ENCODE peak calls at places on chromosomes 13 and 19, in four cellular contexts. H, A, Z and B are unnamed samples.

GRCh38 chr19:3780786-3781304 is 5.3 kb downstream of the MATK start:
- DNase-seq in H (no peak), A (no peak), Z (no peak), B (no peak)

GRCh38 chr13:47611664-47612288 is 389.3 kb downstream of the SUCLA2 start:
- DNase-seq in Z (no peak), H (no peak), A (peak; percentile 45), B (no peak)

GRCh38 chr19:50325310-50326100 is 3.7 kb downstream of the KCNC3 start:
- DNase-seq in A (peak; percentile 13), H (peak; percentile 97), Z (peak; percentile 92), B (peak; percentile 96)

GRCh38 chr19:14031719-14032480 is at the start of gene IL27RA:
- DNase-seq in A (peak; percentile 31), Z (peak; percentile 31), H (peak; percentile 77), B (peak; percentile 63)

GRCh38 chr13:31096624-31097302 is 64.9 kb downstream of the HSPH1 start:
- DNase-seq in H (peak; percentile 41), Z (no peak), A (no peak), B (peak; percentile 7)

GRCh38 chr13:87677334-87678234 is 6.4 kb downstream of the SLITRK5 start:
- DNase-seq in Z (no peak), H (peak; percentile 81), A (no peak), B (peak; percentile 67)

GRCh38 chr19:49056101-49056901 is 1.2 kb downstream of the CGB7 start:
- DNase-seq in Z (no peak), H (peak; percentile 79), A (peak; percentile 28), B (peak; percentile 66)

GRCh38 chr19:33868076-33868735 is 71.5 kb downstream of the KCTD15 start:
- DNase-seq in H (no peak), Z (no peak), A (no peak), B (no peak)

GRCh38 chr13:23656637-23657036 is 86.4 kb downstream of the TNFRSF19 start:
- DNase-seq in Z (no peak), H (no peak), A (peak; percentile 98), B (no peak)

GRCh38 chr13:23715092-23715761 is 145.0 kb downstream of the TNFRSF19 start:
- DNase-seq in H (no peak), A (no peak), Z (no peak), B (peak; percentile 34)

GRCh38 chr19:17576758-17577532 is 21.5 kb downstream of the COLGALT1 start:
- DNase-seq in H (peak; percentile 100), A (no peak), Z (peak; percentile 95), B (peak; percentile 96)

GRCh38 chr19:43634516-43634876 is 5.2 kb downstream of the CADM4 start:
- DNase-seq in A (no peak), H (peak; percentile 46), Z (no peak), B (peak; percentile 73)

GRCh38 chr13:26629260-26629659 is 71.8 kb downstream of the WASF3 start:
- DNase-seq in H (no peak), Z (no peak), A (no peak), B (peak; percentile 44)

GRCh38 chr19:53849237-53849676 is 18.4 kb upstream of the MYADM start:
- DNase-seq in Z (no peak), H (no peak), A (peak; percentile 23), B (no peak)

GRCh38 chr13:72585254-72585653 is 142.2 kb downstream of the MZT1 start:
- DNase-seq in H (no peak), A (no peak), Z (no peak), B (no peak)

GRCh38 chr13:67229438-67230242 is 496 bp downstream of the PCDH9 start:
- DNase-seq in Z (no peak), H (no peak), A (peak; percentile 10), B (peak; percentile 25)

GRCh38 chr13:79448413-79448812 is 32.5 kb upstream of the NDFIP2 start:
- DNase-seq in A (peak; percentile 20), H (no peak), Z (no peak), B (peak; percentile 32)

GRCh38 chr13:46184277-46184699 is 2.3 kb upstream of the LCP1 start:
- DNase-seq in A (no peak), H (peak; percentile 66), Z (peak; percentile 13), B (peak; percentile 60)

GRCh38 chr13:40271511-40271910 is 394.9 kb downstream of the FOXO1 start:
- DNase-seq in Z (no peak), A (no peak), H (no peak), B (no peak)

GRCh38 chr19:12665281-12665573 is 1.3 kb downstream of the MAN2B1 start:
- DNase-seq in Z (no peak), H (no peak), A (no peak), B (no peak)

GRCh38 chr13:54185785-54186184 is 1157.2 kb downstream of the OLFM4 start:
- DNase-seq in A (no peak), Z (no peak), H (peak; percentile 59), B (peak; percentile 93)

GRCh38 chr13:50521750-50522149 is 321.7 kb downstream of the DLEU7 start:
- DNase-seq in Z (no peak), H (no peak), A (peak; percentile 30), B (no peak)

GRCh38 chr19:46813570-46814358 is 25.4 kb upstream of the SLC1A5 start:
- DNase-seq in H (no peak), A (peak; percentile 46), Z (no peak), B (no peak)

GRCh38 chr13:66803013-66803739 is 427.0 kb downstream of the PCDH9 start:
- DNase-seq in H (no peak), Z (no peak), A (no peak), B (no peak)

GRCh38 chr13:51194942-51195341 is 27.3 kb upstream of the FAM124A start:
- DNase-seq in A (no peak), H (no peak), Z (no peak), B (no peak)

GRCh38 chr19:51571599-51571998 is 516 bp downstream of the ZNF175 start:
- DNase-seq in H (no peak), A (peak; percentile 12), Z (no peak), B (peak; percentile 6)

GRCh38 chr19:4337906-4338440 is 654 bp downstream of the STAP2 start:
- DNase-seq in H (no peak), Z (no peak), A (no peak), B (peak; percentile 54)

GRCh38 chr19:56764296-56764695 is 76.2 kb downstream of the PEG3 start:
- DNase-seq in H (no peak), Z (no peak), A (no peak), B (peak; percentile 20)

GRCh38 chr13:46341112-46341711 is 45.8 kb downstream of the RUBCNL start:
- DNase-seq in H (no peak), A (peak; percentile 50), Z (no peak), B (no peak)

GRCh38 chr13:95684463-95684862 is 7.5 kb downstream of the DNAJC3 start:
- DNase-seq in A (no peak), H (peak; percentile 55), Z (no peak), B (peak; percentile 71)

GRCh38 chr13:94674609-94675348 is 37.6 kb downstream of the SOX21 start:
- DNase-seq in Z (no peak), H (peak; percentile 67), A (peak; percentile 30), B (peak; percentile 79)

GRCh38 chr19:14957464-14957863 is 16.2 kb downstream of the OR7C2 start:
- DNase-seq in Z (no peak), A (no peak), H (no peak), B (no peak)

GRCh38 chr13:19067767-19068166 is 113.9 kb downstream of the TUBA3C start:
- DNase-seq in Z (no peak), H (no peak), A (no peak), B (no peak)
- H3K56ac ChIP-seq in Z (no peak overlapping the region), H (no peak overlapping the region), A (no peak overlapping the region), B (no peak overlapping the region)

DNA sequence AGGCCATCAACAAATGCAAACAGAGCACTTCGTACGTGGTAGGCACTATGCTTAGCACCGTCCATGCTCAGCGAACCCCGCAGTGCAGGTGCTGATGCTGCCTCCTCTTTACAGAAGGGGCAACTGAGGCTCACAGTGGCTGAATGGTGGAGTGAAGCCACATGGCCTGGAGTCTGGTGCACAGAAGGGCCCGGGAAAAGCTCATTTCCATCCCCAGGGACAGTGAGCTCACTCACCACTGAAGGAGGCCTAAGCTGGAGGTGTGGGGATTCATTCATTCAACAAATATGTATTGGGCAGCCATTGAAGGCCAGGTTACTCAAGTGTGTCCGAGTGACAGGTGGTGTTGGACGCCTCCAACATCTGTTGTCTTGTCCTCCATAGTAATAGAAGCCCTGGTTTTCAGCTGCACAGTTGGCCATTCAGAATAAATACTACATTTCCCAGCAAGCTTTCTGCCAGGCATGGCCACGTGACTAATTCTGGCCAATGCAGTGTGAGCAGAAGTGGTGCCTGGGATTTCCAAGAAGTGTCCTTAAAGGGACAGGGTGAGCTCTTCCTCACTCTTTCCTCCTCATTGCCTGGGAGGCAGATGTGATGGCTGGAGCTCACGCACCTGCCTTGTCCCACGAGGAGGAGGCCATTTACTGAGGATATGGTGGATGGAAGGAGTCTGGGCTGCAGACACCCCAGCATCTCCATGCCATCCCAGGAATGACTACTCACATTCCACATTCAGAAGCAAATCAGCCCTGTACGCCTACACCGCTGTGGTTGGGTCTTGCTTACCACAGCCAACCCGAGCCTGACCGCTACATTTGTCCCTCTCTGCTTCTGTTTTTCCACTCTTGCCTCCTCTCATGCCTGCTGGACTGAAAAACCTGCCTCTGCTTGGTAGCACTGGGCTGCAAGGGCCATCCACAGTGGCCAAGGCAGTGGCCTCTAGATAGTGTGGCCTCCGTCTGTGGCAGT is 2.3 kb upstream of the ZNRF4 start:
- DNase-seq in A (peak; percentile 20), Z (no peak), H (no peak), B (peak; percentile 31)
- H2BK5ac ChIP-seq in A (no peak overlapping the region), Z (no peak overlapping the region), H (no peak overlapping the region), B (no peak overlapping the region)

GRCh38 chr19:2547721-2548120 is 71.8 kb downstream of the GADD45B start:
- DNase-seq in A (no peak), H (no peak), Z (no peak), B (no peak)

GRCh38 chr19:2551172-2551863 is 75.4 kb downstream of the GADD45B start:
- DNase-seq in Z (no peak), H (no peak), A (no peak), B (no peak)

GRCh38 chr19:2550431-2551171 is 74.7 kb downstream of the GADD45B start:
- DNase-seq in H (peak; percentile 47), A (no peak), Z (no peak), B (peak; percentile 68)

GRCh38 chr19:2548966-2549365 is 73.0 kb downstream of the GADD45B start:
- DNase-seq in H (no peak), A (no peak), Z (no peak), B (no peak)

GRCh38 chr19:2549701-2550191 is 73.8 kb downstream of the GADD45B start:
- DNase-seq in H (no peak), Z (no peak), A (peak; percentile 88), B (no peak)
- H2BK15ac ChIP-seq in H (no peak overlapping the region), Z (no peak overlapping the region), A (peak overlapping the region; percentile 16), B (no peak overlapping the region)

DNA sequence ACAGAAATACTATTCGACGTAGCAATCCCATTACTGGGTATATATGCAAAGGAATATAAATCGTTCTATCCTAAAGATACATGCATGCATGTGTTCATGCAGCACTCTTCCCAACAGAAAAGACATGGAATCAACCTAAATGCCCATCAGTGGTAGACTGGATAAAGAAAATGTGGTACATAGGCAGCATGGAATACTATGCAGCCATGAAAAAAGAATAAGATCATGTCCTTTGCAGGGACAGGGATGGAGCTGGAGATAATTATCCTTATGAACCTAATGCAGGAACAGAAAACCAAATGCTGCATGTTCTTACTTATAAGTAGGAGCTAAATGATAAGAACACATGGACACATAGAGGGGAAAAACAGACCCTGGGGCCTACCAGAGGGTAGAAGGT is 89.3 kb downstream of the UBL3 start:
- DNase-seq in H (no peak), A (no peak), Z (no peak), B (no peak)
- H3K56ac ChIP-seq in H (no peak overlapping the region), A (no peak overlapping the region), Z (no peak overlapping the region), B (no peak overlapping the region)

GRCh38 chr19:10290439-10290875 is 705 bp downstream of the ICAM5 start:
- DNase-seq in H (peak; percentile 55), A (peak; percentile 7), Z (no peak), B (peak; percentile 21)
- H2BK5ac ChIP-seq in H (no peak overlapping the region), A (no peak overlapping the region), Z (peak overlapping the region; percentile 12), B (no peak overlapping the region)